ENCODE peak calls at places on chromosome 12, in four cellular contexts. C is PC-9, R is mucosa of descending colon, B is right atrium auricular region. W is an unnamed sample. For H3K4me1, the result is how much of the 10 kb centered on the place peaks cover.

GRCh38 chr12:64891629-64892028 is 67.2 kb downstream of the TBC1D30 start:
- DNase-seq in C (no peak), R (no peak), B (no peak), W (no peak)

GRCh38 chr12:86565038-86565437 is 308.8 kb upstream of the MGAT4C start:
- DNase-seq in C (no peak), R (no peak), B (no peak), W (no peak)

GRCh38 chr12:94150483-94151225 is 2.3 kb downstream of the PLXNC1 start:
- DNase-seq in C (no peak), R (peak), B (no peak), W (peak)

GRCh38 chr12:115495300-115495699 is 782.2 kb downstream of the MED13L start:
- DNase-seq in C (no peak), R (no peak), B (no peak), W (no peak)

GRCh38 chr12:125015680-125016310 is 22.4 kb downstream of the BRI3BP start:
- DNase-seq in C (no peak), R (no peak), B (no peak), W (no peak)

GRCh38 chr12:116708826-116709756 is 28.8 kb downstream of the SPRING1 start:
- DNase-seq in C (peak), R (peak), B (peak), W (peak)

GRCh38 chr12:121048442-121048841 is 9.4 kb upstream of the OASL start:
- DNase-seq in C (no peak), R (no peak), B (no peak), W (no peak)

GRCh38 chr12:60494249-60494648 is 898.4 kb downstream of the SLC16A7 start:
- DNase-seq in C (no peak), R (no peak), B (no peak), W (no peak)

GRCh38 chr12:82456633-82457032 is 98.3 kb downstream of the METTL25 start:
- DNase-seq in C (no peak), R (no peak), B (no peak), W (no peak)

GRCh38 chr12:12718853-12719252 is 1.7 kb downstream of the CDKN1B start:
- DNase-seq in C (no peak), R (peak), B (no peak), W (no peak)

GRCh38 chr12:1001507-1001906 is 10.5 kb downstream of the ERC1 start:
- DNase-seq in C (no peak), R (no peak), B (no peak), W (no peak)

GRCh38 chr12:998020-998874 is 7.2 kb downstream of the ERC1 start:
- DNase-seq in C (no peak), R (no peak), B (no peak), W (no peak)

GRCh38 chr12:996881-997280 is 5.9 kb downstream of the ERC1 start:
- DNase-seq in C (no peak), R (no peak), B (no peak), W (no peak)

GRCh38 chr12:992647-993046 is 1.6 kb downstream of the ERC1 start:
- DNase-seq in C (no peak), R (no peak), B (no peak), W (no peak)

GRCh38 chr12:997505-997904 is 6.5 kb downstream of the ERC1 start:
- DNase-seq in C (no peak), R (no peak), B (no peak), W (no peak)
- H3K4me1 ChIP-seq in C (under half), R (under half), B (under half), W (under half)

DNA sequence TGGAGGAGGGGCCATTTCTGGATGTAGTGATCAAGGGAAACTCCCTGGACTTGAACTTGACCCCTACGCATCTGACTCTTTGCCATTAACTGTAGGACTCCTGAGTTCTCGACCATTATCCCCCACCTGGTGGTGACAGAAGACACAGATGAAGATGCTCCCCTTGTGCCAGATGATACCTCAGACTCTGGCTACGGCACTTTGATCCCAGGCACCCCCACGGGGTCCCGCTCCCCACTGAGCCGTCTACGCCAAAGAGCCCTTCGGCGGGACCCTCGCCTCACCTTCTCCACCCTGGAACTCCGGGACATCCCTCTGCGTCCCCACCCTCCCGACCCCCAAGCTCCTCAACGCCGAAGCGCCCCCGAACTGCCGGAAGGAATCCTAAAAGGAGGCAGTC is 14.7 kb downstream of the TNFRSF1A start:
- DNase-seq in C (no peak), R (no peak), B (no peak), W (no peak)
- H3K4me1 ChIP-seq in C (under half), R (under half), B (under half), W (half or more)

GRCh38 chr12:21501258-21502163 is at the start of the genes GOLT1B and RECQL:
- DNase-seq in C (peak), R (peak), B (peak), W (peak)
- H3K4me1 ChIP-seq in C (under half), R (under half), B (under half), W (under half)

GRCh38 chr12:46390881-46391280 is 18.3 kb upstream of the SLC38A2 start:
- DNase-seq in C (no peak), R (no peak), B (no peak), W (peak)

GRCh38 chr12:46389130-46389616 is 16.6 kb upstream of the SLC38A2 start:
- DNase-seq in C (no peak), R (no peak), B (no peak), W (no peak)

GRCh38 chr12:46390304-46390703 is 17.7 kb upstream of the SLC38A2 start:
- DNase-seq in C (no peak), R (no peak), B (no peak), W (no peak)

GRCh38 chr12:46388427-46388992 is 15.9 kb upstream of the SLC38A2 start:
- DNase-seq in C (no peak), R (no peak), B (no peak), W (no peak)

DNA sequence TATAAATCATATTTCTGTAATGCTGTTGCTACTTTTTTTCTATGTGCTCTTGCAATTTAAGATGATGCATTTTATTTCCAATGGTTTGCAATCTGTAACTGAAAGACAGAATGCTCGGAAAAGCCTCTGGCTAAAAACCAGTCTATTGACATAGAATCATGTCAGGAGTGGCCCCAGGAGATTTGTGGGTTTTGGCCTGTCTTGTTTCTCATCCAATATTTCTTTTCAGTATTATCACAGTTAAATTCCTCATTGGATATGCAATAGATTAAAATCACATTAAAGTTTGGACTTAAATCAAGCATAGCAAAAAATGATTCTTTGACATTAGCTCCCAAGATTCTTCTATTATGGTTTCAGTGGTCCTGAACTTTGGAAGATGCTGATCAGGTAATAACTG is 19.1 kb upstream of the SLC38A2 start:
- DNase-seq in C (no peak), R (no peak), B (no peak), W (no peak)
- H3K4me1 ChIP-seq in C (under half), R (under half), B (under half), W (under half)

DNA sequence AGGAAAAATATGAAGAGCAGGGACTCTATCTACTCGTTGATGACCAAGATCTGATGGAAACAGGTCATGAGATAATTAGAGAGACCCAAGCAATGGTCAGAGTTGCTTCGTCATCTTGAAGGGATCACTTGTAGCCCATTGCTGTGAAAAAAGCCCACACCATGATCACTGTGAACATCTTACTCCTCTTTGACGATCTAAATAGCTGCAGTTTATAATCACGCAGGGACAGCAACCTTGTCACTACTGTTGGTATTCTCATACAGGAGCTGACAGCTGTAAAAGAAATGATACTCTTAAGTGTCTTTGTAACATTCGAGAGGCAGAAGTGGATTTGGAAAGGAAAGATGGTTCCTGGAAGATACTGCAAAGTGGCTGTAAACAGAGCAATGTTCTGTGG is 33.7 kb upstream of the RERGL start:
- DNase-seq in C (no peak), R (no peak), B (no peak), W (no peak)
- H3K4me1 ChIP-seq in C (under half), R (under half), B (under half), W (under half)

GRCh38 chr12:132506730-132507538 is 17.0 kb downstream of the FBRSL1 start:
- DNase-seq in C (no peak), R (peak), B (peak), W (no peak)
- H3K4me1 ChIP-seq in C (under half), R (under half), B (under half), W (under half)

GRCh38 chr12:68454855-68455254 is 122.7 kb upstream of the MDM1 start:
- DNase-seq in C (no peak), R (no peak), B (no peak), W (no peak)
- H3K4me1 ChIP-seq in C (under half), R (under half), B (under half), W (under half)